ENCODE peak calls at places on chromosomes 11 and 22, in four cellular contexts. R is CD4-positive, CD25-positive, alpha-beta regulatory T cell; Z is thoracic aorta; N is GM12865. I is an unnamed sample.

GRCh38 chr11:118939948-118940598 is 14.3 kb upstream of the BCL9L start:
- DNase-seq in R (peak; percentile 82), Z (no peak), N (peak; percentile 68), I (no peak)

GRCh38 chr11:4184163-4184916 is 89.7 kb downstream of the RRM1 start:
- DNase-seq in R (no peak), Z (no peak), N (no peak), I (no peak)

GRCh38 chr22:31958625-31959239 is 14.4 kb downstream of the YWHAH start:
- DNase-seq in R (peak; percentile 68), Z (no peak), N (no peak), I (no peak)

GRCh38 chr11:26583550-26583949 is 11.5 kb upstream of the MUC15 start:
- DNase-seq in R (no peak), Z (no peak), N (no peak), I (peak; percentile 61)

GRCh38 chr11:16195659-16196058 is 160.7 kb downstream of the SOX6 start:
- DNase-seq in R (no peak), Z (no peak), N (no peak), I (no peak)

GRCh38 chr11:34604216-34604615 is 16.7 kb upstream of the EHF start:
- DNase-seq in R (no peak), Z (no peak), N (no peak), I (no peak)

GRCh38 chr22:36760716-36761115 is 15.2 kb downstream of the IFT27 start:
- DNase-seq in R (no peak), Z (no peak), N (no peak), I (no peak)

GRCh38 chr22:49481651-49482399 is 345.8 kb downstream of the BRD1 start:
- DNase-seq in R (no peak), Z (no peak), N (no peak), I (no peak)

GRCh38 chr22:38766076-38766777 is 10.4 kb upstream of the SUN2 start:
- DNase-seq in R (peak; percentile 38), Z (no peak), N (peak; percentile 43), I (no peak)

GRCh38 chr11:98711011-98711410 is 309.7 kb upstream of the CNTN5 start:
- DNase-seq in R (no peak), Z (no peak), N (no peak), I (no peak)

GRCh38 chr22:48693377-48694135 is 1134.1 kb downstream of the BRD1 start:
- DNase-seq in R (no peak), Z (no peak), N (no peak), I (no peak)

GRCh38 chr11:57402188-57403066 is 12.0 kb upstream of the PRG2 start:
- DNase-seq in R (no peak), Z (no peak), N (no peak), I (no peak)

GRCh38 chr11:79249341-79249993 is 191.4 kb downstream of the TENM4 start:
- DNase-seq in R (no peak), Z (no peak), N (no peak), I (peak; percentile 93)

GRCh38 chr11:40384991-40385390 is 1074.5 kb downstream of the LRRC4C start:
- DNase-seq in R (no peak), Z (no peak), N (no peak), I (no peak)

GRCh38 chr11:59158206-59159068 is 13.5 kb upstream of the DTX4 start:
- DNase-seq in R (peak; percentile 84), Z (no peak), N (peak; percentile 86), I (no peak)

GRCh38 chr22:43811777-43812148 is 342 bp downstream of the EFCAB6 start:
- DNase-seq in R (no peak), Z (no peak), N (peak; percentile 24), I (no peak)

GRCh38 chr22:40243891-40244290 is 66.2 kb downstream of the TNRC6B start:
- DNase-seq in R (peak; percentile 64), Z (no peak), N (peak; percentile 20), I (no peak)

GRCh38 chr11:73416711-73417265 is 40.6 kb downstream of the RELT start:
- DNase-seq in R (no peak), Z (no peak), N (no peak), I (no peak)

GRCh38 chr11:92852946-92853345 is 116.5 kb upstream of the MTNR1B start:
- DNase-seq in R (no peak), Z (no peak), N (no peak), I (no peak)

GRCh38 chr11:120025606-120026335 is 112.1 kb downstream of the TRIM29 start:
- DNase-seq in R (no peak), Z (no peak), N (no peak), I (no peak)

GRCh38 chr11:80524330-80524729 is 1083.5 kb upstream of the TENM4 start:
- DNase-seq in R (no peak), Z (no peak), N (no peak), I (no peak)

GRCh38 chr11:128424271-128424709 is 163.1 kb downstream of the ETS1 start:
- DNase-seq in R (no peak), Z (no peak), N (no peak), I (no peak)

GRCh38 chr11:57566035-57566504 is 1.4 kb downstream of the UBE2L6 start:
- DNase-seq in R (peak; percentile 79), Z (no peak), N (peak; percentile 76), I (no peak)

GRCh38 chr22:36879775-36880174 is 19.0 kb downstream of the NCF4 start:
- DNase-seq in R (no peak), Z (no peak), N (no peak), I (no peak)

GRCh38 chr11:114553642-114554041 is 6.0 kb downstream of the NXPE1 start:
- DNase-seq in R (no peak), Z (no peak), N (no peak), I (no peak)

GRCh38 chr22:20439928-20440575 is 2.4 kb upstream of the SCARF2 start:
- DNase-seq in R (no peak), Z (no peak), N (no peak), I (no peak)

GRCh38 chr22:20437253-20438065 is at the start of gene SCARF2:
- DNase-seq in R (no peak), Z (no peak), N (no peak), I (no peak)

GRCh38 chr22:20438066-20438677 is 547 bp upstream of the SCARF2 start:
- DNase-seq in R (no peak), Z (no peak), N (no peak), I (no peak)

GRCh38 chr22:20439556-20439927 is 1.9 kb upstream of the SCARF2 start:
- DNase-seq in R (no peak), Z (no peak), N (no peak), I (no peak)

GRCh38 chr22:20438678-20439492 is 1.3 kb upstream of the SCARF2 start:
- DNase-seq in R (no peak), Z (no peak), N (no peak), I (no peak)
- H3K4me3 ChIP-seq in R (no peak overlapping the region), Z (peak overlapping the region; percentile 74), N (no peak overlapping the region), I (no peak overlapping the region)

DNA sequence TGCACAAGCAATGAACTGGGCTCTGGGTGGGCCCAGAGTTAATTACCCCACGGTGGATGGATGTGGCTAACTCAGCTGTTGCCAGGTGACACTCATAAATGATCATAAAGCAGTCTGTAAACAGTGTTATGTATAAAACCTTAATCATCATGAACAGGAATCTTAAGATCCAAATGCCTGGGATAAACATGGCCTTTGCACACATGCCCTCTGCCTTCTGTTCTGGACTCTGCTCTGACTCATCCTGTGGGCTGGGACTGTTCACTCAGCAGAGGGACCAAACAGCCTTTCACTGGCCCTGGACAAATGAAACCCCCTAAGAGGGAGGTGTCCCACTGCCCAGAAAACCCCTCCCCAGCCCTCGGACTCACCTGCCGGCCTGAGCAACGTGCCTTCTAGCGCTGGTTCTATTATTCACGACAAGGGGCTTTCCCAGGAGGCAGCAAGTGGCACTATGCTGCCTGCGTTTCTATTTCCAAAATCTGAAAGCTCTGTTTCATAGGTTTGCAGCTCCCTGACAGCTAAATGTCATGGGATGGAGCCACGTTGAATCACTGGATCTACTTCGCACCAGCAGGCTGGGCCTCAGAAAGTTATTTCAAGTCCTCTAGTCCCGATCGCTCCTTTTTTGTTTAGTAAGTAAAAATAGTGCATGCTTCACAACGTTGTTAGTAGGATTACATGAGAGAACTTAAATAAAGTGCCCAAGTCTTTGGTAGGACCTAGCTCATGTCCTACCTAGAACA is 53.0 kb downstream of the LARGE1 start:
- DNase-seq in R (no peak), Z (no peak), N (no peak), I (peak; percentile 2)
- H3K4me3 ChIP-seq in R (no peak overlapping the region), Z (no peak overlapping the region), N (no peak overlapping the region), I (no peak overlapping the region)

GRCh38 chr11:96098511-96099241 is 174.8 kb upstream of the MTMR2 start:
- DNase-seq in R (no peak), Z (no peak), N (no peak), I (no peak)
- H3K4me3 ChIP-seq in R (no peak overlapping the region), Z (peak overlapping the region; percentile 33), N (no peak overlapping the region), I (no peak overlapping the region)

GRCh38 chr22:35056486-35056885 is 9.5 kb upstream of the ISX start:
- DNase-seq in R (no peak), Z (no peak), N (no peak), I (no peak)
- H3K4me3 ChIP-seq in R (no peak overlapping the region), Z (no peak overlapping the region), N (no peak overlapping the region), I (no peak overlapping the region)